ENCODE peak calls at places on chromosomes 3 and 15, in six cellular contexts. Q is SK-N-SH, E is RWPE2, K is bronchial epithelial cell, F is tibial artery, G is tibial nerve. X is an unnamed sample. For H3K27me3, the result is how much of the 10 kb centered on the place peaks cover.

GRCh38 chr3:171417813-171418212 is 42.4 kb downstream of the TNIK start:
- DNase-seq in E (no peak), G (no peak), K (peak), Q (no peak), F (no peak), X (no peak)

GRCh38 chr15:29270976-29271375 is 1.4 kb upstream of the NSMCE3 start:
- DNase-seq in K (peak), F (no peak), E (no peak), G (no peak), Q (no peak), X (no peak)

GRCh38 chr15:41490355-41490754 is 3.3 kb upstream of the ITPKA start:
- DNase-seq in G (no peak), K (peak), E (no peak), Q (peak), F (no peak), X (no peak)

GRCh38 chr15:90054618-90055097 is 47.6 kb downstream of the IDH2 start:
- DNase-seq in F (no peak), K (no peak), G (no peak), E (no peak), Q (no peak), X (no peak)

GRCh38 chr3:73762855-73763254 is 138.1 kb upstream of the PDZRN3 start:
- DNase-seq in G (no peak), K (no peak), E (no peak), F (no peak), Q (no peak), X (no peak)

GRCh38 chr3:59133350-59133749 is 83.5 kb upstream of the CFAP20DC start:
- DNase-seq in F (no peak), E (no peak), G (no peak), K (no peak), Q (no peak), X (no peak)

GRCh38 chr15:28983432-28984311 is 97.9 kb downstream of the APBA2 start:
- DNase-seq in K (no peak), Q (no peak), F (no peak), G (no peak), E (no peak), X (no peak)

GRCh38 chr15:89772933-89773583 is 3.1 kb upstream of the MESP2 start:
- DNase-seq in E (no peak), Q (peak), G (no peak), K (peak), F (no peak), X (no peak)

GRCh38 chr15:25900901-25901300 is 37.8 kb upstream of the ATP10A start:
- DNase-seq in Q (no peak), F (no peak), K (peak), E (no peak), G (no peak), X (no peak)

GRCh38 chr15:52808441-52808840 is 18.3 kb upstream of the ONECUT1 start:
- DNase-seq in E (no peak), F (no peak), Q (no peak), K (peak), G (no peak), X (no peak)
- H3K27me3 ChIP-seq in E (half or more), F (half or more), Q (half or more), K (under half), G (under half), X (under half)

GRCh38 chr3:145266368-145266767 is 894.6 kb downstream of the PLOD2 start:
- DNase-seq in F (no peak), Q (no peak), G (no peak), E (no peak), K (no peak), X (no peak)
- TF ChIP-seq CTCF in F (no peak), Q (no peak), G (no peak), E (no peak), K (no peak), X (no peak)

GRCh38 chr3:193842832-193843446 is 249.9 kb downstream of the OPA1 start:
- DNase-seq in K (no peak), Q (no peak), F (no peak), G (no peak), E (no peak), X (no peak)

GRCh38 chr3:193840111-193840641 is 247.2 kb downstream of the OPA1 start:
- DNase-seq in E (no peak), K (no peak), G (no peak), Q (no peak), F (no peak), X (no peak)

GRCh38 chr3:193842029-193842782 is 249.2 kb downstream of the OPA1 start:
- DNase-seq in F (peak), E (no peak), Q (no peak), G (no peak), K (no peak), X (no peak)

GRCh38 chr3:193843447-193844301 is 250.7 kb downstream of the OPA1 start:
- DNase-seq in E (no peak), F (no peak), G (no peak), Q (no peak), K (peak), X (no peak)

GRCh38 chr3:193841581-193841980 is 248.6 kb downstream of the OPA1 start:
- DNase-seq in K (no peak), E (no peak), F (no peak), G (no peak), Q (no peak), X (no peak)
- H3K27me3 ChIP-seq in K (under half), E (under half), F (under half), G (under half), Q (under half), X (under half)

GRCh38 chr3:44995142-44995770 is 19.2 kb downstream of the EXOSC7 start:
- DNase-seq in E (no peak), F (peak), G (peak), Q (peak), K (peak), X (no peak)

GRCh38 chr3:44989636-44990373 is 13.8 kb downstream of the EXOSC7 start:
- DNase-seq in K (no peak), F (no peak), E (no peak), Q (no peak), G (no peak), X (no peak)

GRCh38 chr3:44991326-44991725 is 15.3 kb downstream of the EXOSC7 start:
- DNase-seq in E (no peak), K (no peak), G (no peak), Q (no peak), F (no peak), X (no peak)

GRCh38 chr3:44993471-44994205 is 17.6 kb downstream of the EXOSC7 start:
- DNase-seq in G (no peak), F (no peak), Q (no peak), K (peak), E (no peak), X (no peak)

DNA sequence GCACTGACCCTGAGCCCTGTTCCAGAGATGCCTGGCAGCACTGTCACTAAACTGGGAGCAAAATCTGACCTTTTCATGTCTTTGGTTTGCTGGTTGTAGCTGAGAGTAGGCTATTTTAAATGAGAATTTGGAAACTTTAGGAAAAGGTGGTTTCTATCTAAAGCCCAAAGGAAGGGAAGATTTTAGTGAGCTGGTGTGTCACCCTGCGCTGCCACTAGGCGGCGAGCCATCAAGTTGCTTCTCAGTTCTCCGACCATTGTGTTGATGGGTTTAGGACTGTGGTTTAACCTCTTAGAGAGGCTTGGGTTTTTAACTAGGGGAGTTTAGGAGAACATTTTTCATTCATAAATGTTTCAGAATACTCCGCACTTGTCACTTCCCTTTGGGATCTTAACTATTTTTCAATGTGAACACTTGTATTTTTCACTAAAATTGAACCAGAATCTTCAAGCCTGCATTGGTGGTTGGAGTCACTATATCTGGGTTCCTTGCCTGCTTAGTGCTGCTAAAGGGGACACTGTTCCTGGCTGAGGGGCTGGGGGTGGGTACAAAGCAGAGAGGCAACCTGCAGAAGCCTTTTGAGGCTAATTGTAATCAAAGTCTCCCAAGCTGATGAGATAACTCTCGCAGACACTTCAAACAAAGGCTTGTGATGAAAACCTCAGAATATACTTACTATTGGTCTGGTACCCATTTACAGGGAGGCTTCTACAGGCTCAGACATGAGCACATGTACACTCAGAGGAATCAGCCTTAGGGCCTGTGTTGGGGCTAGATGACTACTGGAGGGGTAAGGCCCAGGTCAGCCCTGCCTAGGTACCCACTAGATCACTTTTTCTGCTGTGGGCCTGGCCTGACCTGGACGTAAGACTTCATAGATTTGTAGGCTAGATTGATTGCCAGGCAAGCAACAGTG is 16.8 kb downstream of the EXOSC7 start:
- DNase-seq in K (peak), F (no peak), G (no peak), Q (peak), E (peak), X (no peak)
- TF ChIP-seq CTCF in K (peak), F (peak), G (peak), Q (peak), E (peak), X (peak)